ENCODE peak calls at places on chromosomes 13 and 19, in eight cellular contexts. R is A549, U is Panc1, G is AG04450, E is AG09319, H is sigmoid colon, Z is foreskin fibroblast, W is left ventricle myocardium inferior. C is an unnamed sample.

GRCh38 chr13:106034201-106034600 is 501.3 kb downstream of the EFNB2 start:
- DNase-seq in U (no peak), W (no peak), H (no peak), R (no peak), Z (no peak), G (no peak), E (no peak), C (no peak)

GRCh38 chr19:35592226-35592625 is 6.3 kb downstream of the PMIS2 start:
- DNase-seq in W (no peak), G (peak; percentile 3), U (peak; percentile 25), R (peak; percentile 62), H (no peak), Z (peak; percentile 18), E (no peak), C (peak; percentile 16)

GRCh38 chr13:112842343-112842856 is 126.6 kb upstream of the MCF2L start:
- DNase-seq in Z (no peak), G (no peak), E (no peak), R (no peak), U (no peak), H (no peak), W (peak; percentile 58), C (peak; percentile 47)

GRCh38 chr13:42043676-42044075 is 4.8 kb upstream of the DGKH start:
- DNase-seq in G (no peak), U (no peak), W (no peak), E (no peak), R (no peak), H (no peak), Z (no peak), C (no peak)

GRCh38 chr19:56211718-56212117 is 9.6 kb downstream of the ZSCAN5C start:
- DNase-seq in H (no peak), Z (no peak), R (no peak), G (no peak), U (no peak), W (no peak), E (no peak), C (no peak)

GRCh38 chr13:100075700-100076587 is 12.9 kb upstream of the PCCA start:
- DNase-seq in Z (no peak), U (no peak), R (no peak), H (no peak), E (no peak), G (no peak), W (no peak), C (no peak)

GRCh38 chr13:52070929-52071523 is 46.5 kb downstream of the UTP14C start:
- DNase-seq in Z (peak; percentile 31), H (no peak), R (no peak), W (no peak), G (no peak), E (no peak), U (no peak), C (no peak)

GRCh38 chr13:79018166-79018565 is 359.2 kb upstream of the OBI1 start:
- DNase-seq in R (no peak), G (no peak), Z (no peak), U (no peak), H (no peak), W (no peak), E (no peak), C (no peak)

GRCh38 chr13:24943136-24943535 is 152.8 kb upstream of the PABPC3 start:
- DNase-seq in H (no peak), Z (no peak), G (no peak), E (no peak), U (no peak), R (no peak), W (no peak), C (no peak)

GRCh38 chr13:39516140-39516539 is 86.9 kb downstream of the LHFPL6 start:
- DNase-seq in Z (peak; percentile 20), H (no peak), R (no peak), U (no peak), W (no peak), G (no peak), E (no peak), C (no peak)

GRCh38 chr19:53772943-53773342 is 51.2 kb downstream of the NLRP12 start:
- DNase-seq in Z (peak; percentile 35), G (peak; percentile 6), H (no peak), R (peak; percentile 38), U (peak; percentile 71), E (peak; percentile 15), W (no peak), C (peak; percentile 67)

GRCh38 chr19:34493649-34494044 is 12.1 kb downstream of the WTIP start:
- DNase-seq in Z (no peak), R (no peak), W (no peak), G (no peak), U (no peak), E (no peak), H (no peak), C (no peak)

GRCh38 chr13:84810781-84811180 is 928.5 kb upstream of the SLITRK1 start:
- DNase-seq in Z (no peak), R (no peak), H (no peak), E (no peak), G (no peak), W (no peak), U (no peak), C (no peak)

GRCh38 chr13:48583859-48584311 is 51.0 kb upstream of the RCBTB2 start:
- DNase-seq in U (no peak), Z (no peak), R (no peak), E (no peak), H (no peak), W (no peak), G (no peak), C (no peak)

GRCh38 chr13:113573065-113573464 is 11.5 kb upstream of the TFDP1 start:
- DNase-seq in R (no peak), H (no peak), E (no peak), G (no peak), W (no peak), Z (no peak), U (no peak), C (no peak)

GRCh38 chr13:112880221-112880641 is 88.8 kb upstream of the MCF2L start:
- DNase-seq in U (no peak), W (no peak), E (no peak), Z (no peak), R (no peak), H (no peak), G (no peak), C (no peak)

GRCh38 chr13:34165158-34165557 is 347.2 kb downstream of the RFC3 start:
- DNase-seq in H (no peak), W (no peak), R (no peak), G (no peak), E (no peak), Z (no peak), U (no peak), C (no peak)

GRCh38 chr13:95160112-95160906 is 140.9 kb downstream of the ABCC4 start:
- DNase-seq in U (no peak), R (no peak), W (no peak), E (peak; percentile 4), Z (no peak), G (peak; percentile 21), H (no peak), C (no peak)

GRCh38 chr19:2055871-2056809 is 5.1 kb upstream of the MKNK2 start:
- DNase-seq in H (peak; percentile 92), R (no peak), W (peak; percentile 71), G (no peak), E (peak; percentile 82), Z (peak; percentile 72), U (no peak), C (no peak)

GRCh38 chr19:17325881-17326594 is 8.6 kb downstream of the ANO8 start:
- DNase-seq in G (no peak), Z (no peak), U (no peak), R (no peak), E (no peak), H (no peak), W (no peak), C (no peak)

GRCh38 chr19:44587863-44588752 is 25.3 kb upstream of the IGSF23 start:
- DNase-seq in H (no peak), Z (peak; percentile 79), G (peak; percentile 86), R (peak; percentile 85), E (peak; percentile 87), U (peak; percentile 57), W (no peak), C (no peak)

GRCh38 chr13:44768775-44769578 is 192.8 kb upstream of the TSC22D1 start:
- DNase-seq in H (no peak), E (no peak), Z (no peak), R (no peak), U (no peak), W (no peak), G (no peak), C (no peak)

GRCh38 chr19:35767288-35768081 is 7.9 kb upstream of the ARHGAP33 start:
- DNase-seq in R (no peak), Z (no peak), U (no peak), E (no peak), H (no peak), G (no peak), W (no peak), C (peak; percentile 46)

GRCh38 chr13:97757807-97758206 is 195.7 kb upstream of the IPO5 start:
- DNase-seq in R (no peak), E (no peak), U (no peak), Z (no peak), W (peak; percentile 32), G (no peak), H (no peak), C (no peak)

GRCh38 chr13:108682714-108683113 is 53.3 kb downstream of the MYO16 start:
- DNase-seq in Z (no peak), W (no peak), U (no peak), G (no peak), R (no peak), H (no peak), E (no peak), C (no peak)

GRCh38 chr19:37929512-37929911 is 22.5 kb downstream of the SIPA1L3 start:
- DNase-seq in G (no peak), R (no peak), E (no peak), U (no peak), H (no peak), W (no peak), Z (no peak), C (no peak)
- TF ChIP-seq CTCF in G (no peak), R (no peak), E (no peak), U (no peak), H (no peak), W (no peak), Z (no peak), C (no peak)

GRCh38 chr13:29292045-29292444 is 303.4 kb downstream of the SLC7A1 start:
- DNase-seq in E (no peak), H (no peak), W (no peak), G (no peak), U (no peak), Z (no peak), R (no peak), C (no peak)
- TF ChIP-seq CTCF in E (no peak), H (no peak), W (no peak), G (no peak), U (no peak), Z (no peak), R (no peak), C (no peak)

GRCh38 chr19:43430142-43430710 is 15.5 kb downstream of the TEX101 start:
- DNase-seq in H (no peak), E (no peak), Z (no peak), W (no peak), U (no peak), G (no peak), R (no peak), C (peak; percentile 42)
- TF ChIP-seq CTCF in H (no peak), E (peak; percentile 25), Z (peak; percentile 8), W (no peak), U (peak; percentile 10), G (no peak), R (no peak), C (peak; percentile 42)

DNA sequence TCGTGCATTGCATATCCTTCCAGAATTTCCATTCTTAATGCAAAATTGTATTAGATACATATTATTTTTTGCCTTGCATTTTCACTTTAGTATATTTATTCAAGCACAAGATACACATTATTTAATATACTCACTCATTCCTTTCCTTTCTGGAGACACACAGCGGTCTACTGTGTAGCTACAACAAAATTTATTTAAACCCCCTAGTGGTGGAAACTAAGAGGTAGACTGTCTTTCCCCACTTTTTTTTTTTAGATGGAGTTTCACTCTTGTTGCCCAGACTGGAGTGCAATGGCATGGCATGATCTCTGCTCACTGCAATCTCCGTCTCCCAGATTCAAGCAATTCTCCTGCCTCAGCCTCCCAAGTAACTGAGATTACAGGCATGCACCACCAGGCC is 2040.3 kb upstream of the PCDH20 start:
- DNase-seq in H (no peak), W (no peak), E (no peak), R (no peak), U (no peak), Z (no peak), G (no peak), C (no peak)
- TF ChIP-seq CTCF in H (no peak), W (no peak), E (peak; percentile 5), R (no peak), U (peak; percentile 21), Z (peak; percentile 2), G (peak; percentile 19), C (peak; percentile 68)

C was measured in endothelial cell.